ENCODE peak calls at places on chromosomes 5 and 9, in six cellular contexts. G is adrenal gland, H is H9, T is esophagus muscularis mucosa, X is BE2C, L is B cell. F is an unnamed sample.

GRCh38 chr9:127092041-127092608 is 30.3 kb downstream of the ANGPTL2 start:
- DNase-seq in X (no peak), H (no peak), L (no peak), G (no peak), T (no peak), F (no peak)

GRCh38 chr9:85053206-85053605 is 383.7 kb downstream of the NTRK2 start:
- DNase-seq in L (no peak), G (no peak), H (no peak), X (no peak), T (no peak), F (no peak)

GRCh38 chr5:53031695-53032096 is 42.5 kb downstream of the ITGA2 start:
- DNase-seq in H (no peak), T (no peak), L (no peak), G (peak; percentile 54), X (no peak), F (no peak)

GRCh38 chr9:18824095-18824666 is 208.8 kb downstream of the SAXO1 start:
- DNase-seq in T (no peak), L (no peak), H (peak; percentile 38), X (no peak), G (peak; percentile 29), F (no peak)

GRCh38 chr9:129732946-129733631 is 19.8 kb downstream of the PTGES start:
- DNase-seq in X (no peak), T (no peak), L (no peak), G (no peak), H (no peak), F (no peak)

GRCh38 chr9:33137781-33138264 is 29.3 kb downstream of the B4GALT1 start:
- DNase-seq in L (no peak), G (no peak), T (no peak), X (no peak), H (no peak), F (no peak)

GRCh38 chr9:130770679-130771442 is 64.2 kb upstream of the ABL1 start:
- DNase-seq in G (no peak), H (no peak), L (peak; percentile 44), X (peak; percentile 30), T (no peak), F (no peak)

GRCh38 chr5:173279166-173279565 is 44.2 kb upstream of the NKX2-5 start:
- DNase-seq in G (no peak), T (no peak), H (no peak), L (no peak), X (no peak), F (no peak)

GRCh38 chr9:137757613-137758029 is 120.0 kb upstream of the CACNA1B start:
- DNase-seq in T (no peak), X (no peak), L (peak; percentile 75), G (no peak), H (no peak), F (no peak)

GRCh38 chr5:135309391-135310327 is 89.4 kb downstream of the MACROH2A1 start:
- DNase-seq in L (no peak), T (no peak), H (no peak), G (no peak), X (no peak), F (no peak)

GRCh38 chr9:117153021-117153420 is 261.8 kb downstream of the ASTN2 start:
- DNase-seq in X (no peak), H (no peak), G (no peak), L (no peak), T (peak; percentile 87), F (no peak)

GRCh38 chr5:82417776-82418607 is 139.8 kb upstream of the RPS23 start:
- DNase-seq in G (no peak), T (no peak), L (no peak), X (no peak), H (no peak), F (no peak)

GRCh38 chr5:150780180-150780692 is 1.7 kb downstream of the SMIM3 start:
- DNase-seq in H (no peak), G (peak; percentile 42), T (no peak), L (peak; percentile 29), X (no peak), F (no peak)

GRCh38 chr5:10601246-10602030 is 37.6 kb downstream of the ANKRD33B start:
- DNase-seq in G (peak; percentile 54), T (peak; percentile 94), X (peak; percentile 95), H (no peak), L (no peak), F (no peak)

GRCh38 chr5:132204736-132205135 is 22.9 kb downstream of the P4HA2 start:
- DNase-seq in T (no peak), L (no peak), H (no peak), G (no peak), X (no peak), F (no peak)

GRCh38 chr5:137395011-137395755 is 103.9 kb downstream of the SPOCK1 start:
- DNase-seq in L (no peak), T (no peak), H (no peak), X (no peak), G (no peak), F (no peak)

GRCh38 chr9:136222166-136222895 is 17.4 kb upstream of the LHX3 start:
- DNase-seq in L (no peak), G (no peak), H (no peak), T (no peak), X (no peak), F (no peak)

GRCh38 chr9:96508227-96508940 is 58.4 kb downstream of the HABP4 start:
- DNase-seq in G (no peak), X (peak; percentile 54), T (no peak), L (no peak), H (no peak), F (no peak)

DNA sequence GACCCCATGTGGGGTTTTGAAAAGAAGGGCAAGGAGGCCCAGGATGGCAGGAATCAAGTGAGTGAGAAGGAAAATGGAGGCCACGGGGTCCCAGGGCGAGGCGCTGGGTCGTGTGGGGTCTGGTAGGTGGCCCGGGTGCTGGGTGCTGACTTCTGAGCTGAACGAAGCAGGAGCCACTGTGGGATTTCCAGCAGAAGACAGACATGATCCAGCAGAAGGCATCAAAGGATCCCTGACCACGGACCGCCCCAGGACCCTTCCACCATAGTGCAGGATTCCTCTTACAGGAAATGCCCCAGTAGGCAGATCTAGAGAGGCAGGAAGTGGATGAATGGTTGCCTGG is 106.7 kb downstream of the ADAMTS2 start:
- DNase-seq in H (peak; percentile 14), X (no peak), G (no peak), L (no peak), T (no peak), F (no peak)
- TF ChIP-seq CTCF in H (no peak), X (no peak), G (no peak), L (no peak), T (no peak), F (no peak)

DNA sequence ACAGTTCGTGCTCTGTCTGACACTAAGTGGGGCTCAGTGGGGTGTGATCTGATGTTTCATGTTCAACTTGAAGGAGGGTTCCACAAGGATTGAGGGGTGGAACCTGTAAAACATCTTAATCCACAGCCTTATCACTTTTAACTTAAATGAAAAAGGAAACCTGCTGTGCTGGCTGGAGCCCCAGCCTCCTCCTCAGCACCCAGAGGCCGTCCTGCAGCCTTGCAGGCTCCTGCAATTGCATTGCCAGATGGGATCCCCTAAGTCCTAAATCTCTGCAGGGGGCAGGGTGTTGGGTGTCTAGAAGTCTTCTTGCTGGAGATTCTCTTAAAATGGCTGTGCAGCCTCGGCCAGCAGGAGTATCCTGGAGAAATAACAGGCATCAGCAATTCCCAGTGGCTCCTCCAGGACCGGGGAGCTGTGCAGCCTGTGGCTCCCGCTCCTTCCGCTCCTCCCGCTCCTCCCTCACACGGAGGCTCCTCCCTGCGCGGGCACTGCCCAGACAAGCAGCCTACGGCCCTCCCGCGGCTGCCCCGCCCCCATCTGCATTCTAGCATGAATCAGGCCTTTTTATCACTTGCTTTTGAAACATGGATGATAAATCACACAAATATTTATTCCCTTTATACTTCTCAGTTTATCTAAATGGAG is 131.0 kb downstream of the ADAMTS16 start:
- DNase-seq in T (peak; percentile 92), G (peak; percentile 89), H (peak; percentile 85), X (peak; percentile 96), L (no peak), F (peak; percentile 66)
- TF ChIP-seq CTCF in T (no peak), G (no peak), H (no peak), X (peak; percentile 26), L (no peak), F (no peak)

GRCh38 chr9:5422276-5422675 is 15.4 kb downstream of the PLGRKT start:
- DNase-seq in T (no peak), H (no peak), L (no peak), G (no peak), X (no peak), F (no peak)

GRCh38 chr9:5428794-5429528 is 8.8 kb downstream of the PLGRKT start:
- DNase-seq in G (no peak), X (no peak), L (no peak), T (no peak), H (no peak), F (no peak)

GRCh38 chr9:5428172-5428571 is 9.6 kb downstream of the PLGRKT start:
- DNase-seq in H (no peak), T (no peak), X (no peak), L (no peak), G (no peak), F (no peak)

GRCh38 chr9:5427005-5427404 is 10.7 kb downstream of the PLGRKT start:
- DNase-seq in G (no peak), H (no peak), X (no peak), T (no peak), L (no peak), F (no peak)

GRCh38 chr9:5425006-5425628 is 12.6 kb downstream of the PLGRKT start:
- DNase-seq in X (no peak), T (no peak), L (peak; percentile 41), H (no peak), G (no peak), F (no peak)
- TF ChIP-seq CTCF in X (peak; percentile 58), T (peak; percentile 16), L (peak; percentile 76), H (peak; percentile 75), G (peak; percentile 27), F (peak; percentile 45)

GRCh38 chr5:436641-436975 is 6.4 kb upstream of the EXOC3 start:
- DNase-seq in T (no peak), L (no peak), H (no peak), G (no peak), X (no peak), F (no peak)

GRCh38 chr5:434443-435146 is 8.4 kb upstream of the EXOC3 start:
- DNase-seq in G (no peak), T (no peak), H (no peak), L (no peak), X (no peak), F (no peak)

GRCh38 chr5:437281-437771 is 5.7 kb upstream of the EXOC3 start:
- DNase-seq in H (peak; percentile 10), T (no peak), X (no peak), G (no peak), L (no peak), F (no peak)

GRCh38 chr5:435156-435790 is 7.7 kb upstream of the EXOC3 start:
- DNase-seq in G (no peak), T (no peak), X (no peak), H (peak; percentile 19), L (no peak), F (no peak)

DNA sequence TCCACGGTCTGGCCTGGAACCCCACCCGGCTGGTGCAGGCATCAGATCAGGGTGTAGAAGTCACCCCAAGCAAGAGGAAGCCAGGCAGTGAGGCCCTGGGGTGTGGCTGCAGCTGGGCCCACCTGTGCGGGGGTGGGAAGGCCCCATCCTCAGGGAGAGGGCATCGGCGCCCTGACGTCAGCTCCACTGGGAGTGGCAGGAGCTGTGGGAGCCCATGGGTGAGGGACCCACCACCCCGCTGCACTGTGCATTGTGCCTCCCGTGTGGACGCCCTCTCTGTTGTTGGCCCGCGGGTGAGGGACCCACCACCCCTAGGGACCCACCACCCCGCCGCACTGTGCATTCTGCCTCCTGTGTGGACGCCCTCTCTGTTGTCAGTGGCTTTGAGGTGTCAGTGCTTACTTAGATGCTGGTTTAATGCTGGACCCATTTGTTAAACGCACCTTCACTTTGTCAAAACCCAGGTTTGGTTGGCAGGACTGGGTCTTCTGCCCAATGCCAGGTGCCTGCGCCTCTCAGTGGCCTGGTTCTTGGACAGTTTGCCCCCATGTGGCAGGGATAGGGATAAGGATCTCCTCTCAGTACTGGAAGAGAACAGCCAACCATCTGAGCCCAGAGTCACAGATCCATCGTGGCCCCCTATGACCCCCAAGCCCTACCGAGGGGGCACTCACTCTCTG is 6.9 kb upstream of the EXOC3 start:
- DNase-seq in G (peak; percentile 35), H (peak; percentile 47), X (no peak), T (no peak), L (no peak), F (no peak)
- TF ChIP-seq CTCF in G (peak; percentile 15), H (peak; percentile 59), X (peak; percentile 37), T (no peak), L (no peak), F (no peak)

F was measured in nephron progenitor cell.